ENCODE peak calls at places on chromosome 9, in six cellular contexts. X is astrocyte of the spinal cord, K is fibroblast of gingiva, G is skeletal muscle cell, Y is HT-29, H is myocyte. S is an unnamed sample.

GRCh38 chr9:93562157-93562556 is 14.2 kb upstream of the PHF2 start:
- DNase-seq in H (no peak), G (no peak), K (no peak), X (no peak), Y (no peak), S (no peak)

GRCh38 chr9:27059907-27060306 is 49.1 kb upstream of the TEK start:
- DNase-seq in Y (peak), H (no peak), G (no peak), K (no peak), X (no peak), S (no peak)

GRCh38 chr9:116959775-116960174 is 272.7 kb downstream of the TRIM32 start:
- DNase-seq in G (no peak), Y (peak), H (no peak), X (no peak), K (no peak), S (peak)

GRCh38 chr9:92438900-92439526 is 14.7 kb upstream of the OMD start:
- DNase-seq in G (no peak), K (peak), Y (peak), X (peak), H (peak), S (no peak)

GRCh38 chr9:25461416-25461815 is 216.8 kb downstream of the TUSC1 start:
- DNase-seq in K (no peak), Y (no peak), G (no peak), H (no peak), X (no peak), S (no peak)

GRCh38 chr9:107637421-107638420 is 148.2 kb upstream of the KLF4 start:
- DNase-seq in K (peak), Y (peak), X (peak), H (peak), G (peak), S (no peak)

GRCh38 chr9:112180387-112180881 is 5.3 kb upstream of the SUSD1 start:
- DNase-seq in K (no peak), H (peak), Y (peak), X (no peak), G (no peak), S (no peak)

GRCh38 chr9:105967798-105968197 is 273.5 kb downstream of the TMEM38B start:
- DNase-seq in H (no peak), Y (no peak), K (no peak), X (no peak), G (no peak), S (no peak)

GRCh38 chr9:107833295-107833694 is 343.7 kb upstream of the KLF4 start:
- DNase-seq in Y (no peak), X (no peak), G (peak), H (no peak), K (peak), S (no peak)

GRCh38 chr9:36924071-36924470 is 110.0 kb downstream of the PAX5 start:
- DNase-seq in X (peak), G (peak), H (peak), Y (peak), K (peak), S (no peak)

GRCh38 chr9:106920701-106921283 is 57.8 kb downstream of the ZNF462 start:
- DNase-seq in Y (peak), G (no peak), K (no peak), X (peak), H (no peak), S (no peak)

GRCh38 chr9:134158753-134159392 is 5.5 kb downstream of the RNU6ATAC start:
- DNase-seq in G (no peak), H (peak), K (no peak), Y (no peak), X (no peak), S (no peak)

GRCh38 chr9:19934301-19934868 is 145.5 kb upstream of the SLC24A2 start:
- DNase-seq in X (peak), H (peak), Y (no peak), G (no peak), K (peak), S (no peak)

GRCh38 chr9:123679330-123679987 is 250.5 kb downstream of the DENND1A start:
- DNase-seq in H (no peak), G (no peak), Y (no peak), X (no peak), K (peak), S (no peak)

GRCh38 chr9:32703635-32704034 is 68.2 kb upstream of the TAF1L start:
- DNase-seq in K (no peak), Y (peak), G (no peak), X (no peak), H (no peak), S (no peak)

GRCh38 chr9:122812736-122813135 is 12.8 kb downstream of the OR1K1 start:
- DNase-seq in X (no peak), K (no peak), Y (no peak), H (no peak), G (no peak), S (no peak)

GRCh38 chr9:134357631-134358025 is 31.4 kb downstream of the RXRA start:
- DNase-seq in G (no peak), Y (no peak), H (no peak), K (peak), X (no peak), S (no peak)

GRCh38 chr9:121057821-121058220 is 7.7 kb upstream of the C5 start:
- DNase-seq in Y (no peak), G (no peak), H (no peak), K (no peak), X (no peak), S (no peak)

GRCh38 chr9:100070071-100070470 is 28.7 kb downstream of the ERP44 start:
- DNase-seq in H (no peak), Y (no peak), K (no peak), X (no peak), G (no peak), S (no peak)

GRCh38 chr9:92176068-92176799 is 61.0 kb upstream of the SPTLC1 start:
- DNase-seq in K (no peak), X (no peak), H (peak), G (no peak), Y (peak), S (no peak)

GRCh38 chr9:80881946-80882345 is 807.4 kb downstream of the TLE1 start:
- DNase-seq in G (no peak), H (no peak), K (no peak), X (no peak), Y (no peak), S (no peak)

GRCh38 chr9:99867536-99867935 is 38.9 kb upstream of the STX17 start:
- DNase-seq in Y (no peak), K (no peak), H (no peak), X (no peak), G (no peak), S (no peak)

GRCh38 chr9:91060520-91061343 is 259.1 kb downstream of the SYK start:
- DNase-seq in Y (peak), G (peak), K (peak), X (peak), H (peak), S (peak)

GRCh38 chr9:90870646-90871326 is 69.2 kb downstream of the SYK start:
- DNase-seq in K (peak), X (peak), H (peak), Y (peak), G (peak), S (no peak)

GRCh38 chr9:75001719-75002421 is 26.2 kb downstream of the CARNMT1 start:
- DNase-seq in X (peak), G (peak), K (peak), H (peak), Y (peak), S (peak)

GRCh38 chr9:8486095-8486494 is 686.5 kb upstream of the DMAC1 start:
- DNase-seq in Y (peak), K (peak), H (no peak), X (peak), G (no peak), S (no peak)

GRCh38 chr9:113620377-113621161 is 157.0 kb downstream of the RGS3 start:
- DNase-seq in K (peak), G (peak), Y (peak), H (peak), X (peak), S (no peak)

GRCh38 chr9:12790026-12790425 is 15.2 kb downstream of the LURAP1L start:
- DNase-seq in G (no peak), K (no peak), X (no peak), Y (no peak), H (no peak), S (no peak)

GRCh38 chr9:30575218-30575617 is 1809.2 kb upstream of the ACO1 start:
- DNase-seq in H (no peak), X (no peak), K (no peak), Y (no peak), G (no peak), S (no peak)

GRCh38 chr9:72315510-72316287 is 49.3 kb downstream of the ZFAND5 start:
- DNase-seq in K (peak), G (peak), X (peak), Y (peak), H (peak), S (no peak)

GRCh38 chr9:18893491-18893890 is 139.5 kb downstream of the SAXO1 start:
- DNase-seq in H (no peak), K (no peak), X (no peak), Y (no peak), G (no peak), S (no peak)